ENCODE peak calls at places on chromosomes 13 and 19, in eight cellular contexts. W is dorsolateral prefrontal cortex, N is epithelial cell of esophagus, O is AG09319, S is K562, D is cardiac fibroblast, Y is psoas muscle, P is RWPE2. C is an unnamed sample.

GRCh38 chr19:51531349-51532315 is at the start of gene SIGLEC6:
- DNase-seq in W (peak), N (no peak), O (no peak), S (peak), D (no peak), Y (peak), P (no peak), C (no peak)

GRCh38 chr13:20847298-20847697 is 55.2 kb downstream of the XPO4 start:
- DNase-seq in W (no peak), N (no peak), O (no peak), S (peak), D (peak), Y (no peak), P (no peak), C (no peak)

GRCh38 chr13:70253411-70253810 is 145.2 kb upstream of the KLHL1 start:
- DNase-seq in W (no peak), N (peak), O (no peak), S (no peak), D (no peak), Y (no peak), P (no peak), C (no peak)

GRCh38 chr19:50796128-50796633 is 6.0 kb downstream of the ACP4 start:
- DNase-seq in W (no peak), N (no peak), O (no peak), S (peak), D (no peak), Y (no peak), P (no peak), C (no peak)

GRCh38 chr13:59946924-59947323 is 216.8 kb downstream of the DIAPH3 start:
- DNase-seq in W (no peak), N (no peak), O (peak), S (no peak), D (peak), Y (no peak), P (no peak), C (no peak)

GRCh38 chr13:38350114-38350617 is 515 bp downstream of the UFM1 start:
- DNase-seq in W (no peak), N (peak), O (peak), S (peak), D (peak), Y (peak), P (peak), C (peak)

GRCh38 chr19:42081584-42082258 is 5.8 kb downstream of the ZNF574 start:
- DNase-seq in W (no peak), N (peak), O (no peak), S (peak), D (peak), Y (no peak), P (no peak), C (no peak)

GRCh38 chr13:82088781-82089180 is 1747.9 kb upstream of the SPRY2 start:
- DNase-seq in W (no peak), N (peak), O (no peak), S (no peak), D (no peak), Y (no peak), P (no peak), C (no peak)

GRCh38 chr19:51439021-51439465 is 19.2 kb downstream of the SIGLEC8 start:
- DNase-seq in W (no peak), N (peak), O (no peak), S (peak), D (peak), Y (no peak), P (no peak), C (no peak)

GRCh38 chr19:1237027-1237659 is 662 bp downstream of the CBARP start:
- DNase-seq in W (no peak), N (no peak), O (no peak), S (no peak), D (no peak), Y (no peak), P (no peak), C (peak)

GRCh38 chr13:109665781-109666249 is 120.6 kb downstream of the IRS2 start:
- DNase-seq in W (no peak), N (peak), O (no peak), S (no peak), D (no peak), Y (no peak), P (no peak), C (no peak)

GRCh38 chr19:44684892-44685847 is 13.8 kb upstream of the CEACAM16 start:
- DNase-seq in W (no peak), N (peak), O (peak), S (peak), D (peak), Y (no peak), P (no peak), C (no peak)

GRCh38 chr13:42615691-42616090 is 41.7 kb downstream of the TNFSF11 start:
- DNase-seq in W (no peak), N (peak), O (no peak), S (peak), D (peak), Y (no peak), P (no peak), C (no peak)

GRCh38 chr19:45814851-45815481 is at the start of gene RSPH6A:
- DNase-seq in W (no peak), N (no peak), O (no peak), S (no peak), D (no peak), Y (no peak), P (no peak), C (peak)

GRCh38 chr13:44337581-44337980 is 36.0 kb upstream of the SERP2 start:
- DNase-seq in W (no peak), N (no peak), O (no peak), S (no peak), D (no peak), Y (no peak), P (no peak), C (no peak)

GRCh38 chr19:6273701-6274601 is 5.8 kb downstream of the MLLT1 start:
- DNase-seq in W (peak), N (peak), O (peak), S (peak), D (peak), Y (peak), P (peak), C (peak)

GRCh38 chr19:5775668-5776309 is 8.8 kb downstream of the PRR22 start:
- DNase-seq in W (no peak), N (peak), O (peak), S (no peak), D (peak), Y (no peak), P (no peak), C (no peak)

GRCh38 chr19:6579450-6580178 is 11.3 kb downstream of the CD70 start:
- DNase-seq in W (no peak), N (no peak), O (no peak), S (no peak), D (no peak), Y (no peak), P (no peak), C (no peak)

GRCh38 chr13:59112375-59112774 is 1051.4 kb downstream of the DIAPH3 start:
- DNase-seq in W (no peak), N (peak), O (peak), S (no peak), D (peak), Y (no peak), P (no peak), C (no peak)

GRCh38 chr13:31174018-31174417 is 12.3 kb upstream of the HSPH1 start:
- DNase-seq in W (no peak), N (peak), O (no peak), S (no peak), D (peak), Y (no peak), P (no peak), C (no peak)
- TF ChIP-seq CTCF in W (peak), N (peak), O (no peak), S (peak), D (no peak), Y (no peak), P (no peak), C (no peak)

DNA sequence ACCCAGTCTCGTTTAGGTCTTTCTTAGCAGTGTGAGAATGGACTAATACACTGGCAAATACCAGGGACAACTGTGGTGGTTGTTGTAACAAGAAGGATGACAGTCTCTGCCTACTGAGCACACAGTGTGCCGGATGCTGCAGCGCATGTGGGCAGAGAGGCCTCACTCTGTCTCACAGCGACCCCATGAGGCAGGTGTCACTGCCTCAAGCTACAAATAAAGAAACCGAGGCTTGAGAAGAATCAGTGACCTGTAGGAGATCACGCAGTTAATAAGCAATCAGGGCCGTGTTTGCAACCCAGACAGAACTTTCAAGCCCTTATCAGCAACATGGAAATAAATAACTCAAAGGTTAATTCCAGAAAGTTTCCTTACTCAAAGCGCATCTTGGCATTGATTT is 40.5 kb upstream of the GAS6 start:
- DNase-seq in W (peak), N (peak), O (no peak), S (peak), D (no peak), Y (peak), P (no peak), C (no peak)
- TF ChIP-seq CTCF in W (peak), N (peak), O (peak), S (peak), D (peak), Y (peak), P (peak), C (peak)

DNA sequence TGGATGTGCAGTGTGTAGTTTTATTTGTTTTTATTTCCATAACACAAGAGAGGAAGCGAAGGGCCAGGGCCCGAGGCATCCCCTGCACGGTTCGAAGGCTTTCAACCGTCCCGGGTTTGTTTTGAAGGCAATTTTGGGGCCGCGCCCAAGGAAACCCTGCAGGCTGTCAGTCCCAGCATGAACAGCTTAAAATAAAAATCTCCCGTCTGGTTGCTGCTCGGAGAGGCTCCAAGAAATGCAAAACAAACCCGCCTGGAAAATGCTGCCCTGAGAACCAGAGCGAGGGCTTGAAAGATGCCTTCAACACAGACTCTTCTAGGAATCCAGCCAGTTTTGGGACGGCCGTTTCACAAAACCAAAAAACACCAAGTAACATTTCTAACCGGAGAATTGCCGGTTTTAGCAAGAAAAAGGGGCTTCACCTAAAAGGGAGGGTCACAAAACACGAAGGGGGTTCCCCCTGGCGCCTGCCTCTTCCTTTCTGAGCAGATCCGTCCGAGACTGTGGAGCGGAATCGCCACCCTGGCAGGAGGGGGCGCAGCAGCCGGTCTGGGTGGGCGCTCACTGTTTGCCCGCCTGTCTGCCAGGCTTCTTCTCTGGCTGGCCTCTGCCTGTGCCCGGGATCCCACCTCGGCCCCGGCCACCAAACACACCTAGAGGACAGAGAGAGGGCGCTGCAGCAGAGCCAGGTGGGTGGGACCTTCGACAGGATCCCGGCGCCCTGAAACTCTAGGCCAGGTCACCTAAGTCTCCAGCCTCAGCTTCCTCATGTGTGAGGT is 15.8 kb downstream of the LSM4 start:
- DNase-seq in W (peak), N (no peak), O (no peak), S (no peak), D (no peak), Y (no peak), P (no peak), C (no peak)
- TF ChIP-seq CTCF in W (no peak), N (no peak), O (no peak), S (no peak), D (no peak), Y (no peak), P (no peak), C (no peak)

GRCh38 chr13:51895906-51896888 is 34.4 kb downstream of the CCDC70 start:
- DNase-seq in W (peak), N (peak), O (no peak), S (peak), D (peak), Y (no peak), P (no peak), C (peak)
- TF ChIP-seq CTCF in W (peak), N (peak), O (peak), S (peak), D (peak), Y (peak), P (peak), C (peak)

DNA sequence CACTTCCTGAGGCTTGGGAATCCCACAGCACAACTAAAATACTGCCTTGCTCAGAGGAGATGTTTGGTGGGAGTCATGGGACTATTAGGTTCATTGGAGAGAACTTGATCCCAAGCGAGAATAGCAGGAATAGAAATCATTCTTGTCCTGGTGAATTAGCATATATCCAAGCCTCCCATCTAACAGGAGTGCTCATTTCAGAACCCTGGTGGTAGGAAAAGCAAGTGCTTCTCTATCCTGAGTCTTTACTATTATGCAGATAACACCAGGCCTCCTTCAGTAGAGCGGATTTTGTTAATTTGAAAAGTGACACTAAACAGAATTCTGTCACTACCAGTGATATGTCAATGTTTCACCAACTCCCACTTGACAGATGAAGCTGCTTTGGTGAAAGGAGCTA is 199.5 kb downstream of the ATP8A2 start:
- DNase-seq in W (no peak), N (no peak), O (no peak), S (no peak), D (no peak), Y (no peak), P (no peak), C (no peak)
- TF ChIP-seq CTCF in W (no peak), N (no peak), O (no peak), S (no peak), D (no peak), Y (no peak), P (no peak), C (no peak)

DNA sequence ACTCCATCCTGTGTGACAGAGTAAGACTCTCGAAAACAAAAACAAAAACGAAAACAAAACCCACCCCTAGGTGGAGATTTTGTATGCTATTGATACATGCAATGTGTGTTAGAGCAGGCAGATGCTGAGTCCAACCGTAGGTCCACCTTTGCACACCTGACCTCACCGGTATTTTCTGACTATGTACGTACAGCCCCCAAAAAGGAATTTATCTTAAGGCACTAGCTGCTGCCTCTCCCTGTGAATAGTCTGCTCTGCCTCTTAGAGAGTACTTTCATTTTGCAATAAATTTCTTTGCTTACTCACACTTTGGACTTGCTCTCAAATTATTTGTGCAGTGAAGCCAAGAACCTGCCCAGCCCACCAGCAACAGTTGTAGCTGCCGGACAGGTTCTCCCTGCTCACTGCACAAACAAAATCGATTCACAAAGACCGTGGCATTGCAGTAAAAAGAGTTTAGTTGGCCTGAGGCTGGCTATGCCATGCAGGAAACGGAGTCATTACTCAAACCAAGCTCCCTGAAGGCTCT is 8.2 kb upstream of the ZNF77 start:
- DNase-seq in W (no peak), N (peak), O (no peak), S (no peak), D (peak), Y (no peak), P (no peak), C (no peak)
- TF ChIP-seq CTCF in W (no peak), N (no peak), O (no peak), S (no peak), D (no peak), Y (no peak), P (peak), C (no peak)

DNA sequence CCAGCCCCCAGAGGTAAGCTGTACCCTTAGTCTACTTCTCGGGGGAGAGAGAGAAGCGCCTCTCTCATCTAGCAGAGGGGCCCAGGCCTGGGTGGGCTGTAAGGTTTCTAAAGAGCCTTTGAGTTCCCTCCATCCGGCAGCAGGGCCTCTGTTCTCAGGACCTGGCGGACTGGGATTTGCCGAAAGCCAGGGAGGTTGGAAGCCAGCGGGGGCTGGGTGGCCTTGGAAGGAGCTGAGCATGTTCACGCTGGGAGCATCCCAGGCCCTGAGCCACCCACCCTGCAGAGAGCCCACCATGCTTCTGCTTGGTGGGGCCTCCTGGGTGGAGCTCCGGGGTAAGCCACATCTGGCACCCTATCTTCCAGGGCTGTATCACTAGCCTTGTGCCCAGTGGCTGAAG is 7.8 kb downstream of the SLC7A10 start:
- DNase-seq in W (no peak), N (no peak), O (no peak), S (no peak), D (no peak), Y (no peak), P (no peak), C (no peak)
- TF ChIP-seq CTCF in W (no peak), N (no peak), O (no peak), S (no peak), D (no peak), Y (no peak), P (no peak), C (no peak)